ENCODE peak calls at places on chromosomes 7 and 10, in seven cellular contexts. O, S, X, Z, V, A and L are unnamed samples.

GRCh38 chr10:88730864-88731263 is 24.8 kb downstream of the LIPK start:
- DNase-seq in O (no peak), S (no peak), X (no peak), Z (no peak), V (no peak), A (no peak), L (no peak)

GRCh38 chr7:2873686-2874551 is 29.8 kb upstream of the GNA12 start:
- DNase-seq in O (no peak), S (no peak), X (no peak), Z (no peak), V (peak), A (no peak), L (no peak)

GRCh38 chr7:108448777-108449576 is 7.3 kb downstream of the NRCAM start:
- DNase-seq in O (no peak), S (no peak), X (no peak), Z (no peak), V (no peak), A (no peak), L (no peak)

GRCh38 chr7:14839307-14839706 is 63.2 kb downstream of the DGKB start:
- DNase-seq in O (no peak), S (no peak), X (no peak), Z (no peak), V (no peak), A (no peak), L (no peak)

GRCh38 chr7:116772926-116773749 is 89.2 kb upstream of the CAPZA2 start:
- DNase-seq in O (no peak), S (no peak), X (no peak), Z (no peak), V (no peak), A (no peak), L (no peak)

GRCh38 chr10:102629661-102630614 is 14.3 kb upstream of the TRIM8 start:
- DNase-seq in O (no peak), S (no peak), X (no peak), Z (no peak), V (no peak), A (peak), L (peak)

GRCh38 chr7:37432240-37432917 is 16.3 kb downstream of the ELMO1 start:
- DNase-seq in O (no peak), S (no peak), X (no peak), Z (peak), V (no peak), A (no peak), L (no peak)

GRCh38 chr7:25519962-25520562 is 291.8 kb upstream of the NPVF start:
- DNase-seq in O (peak), S (no peak), X (no peak), Z (peak), V (no peak), A (no peak), L (no peak)

GRCh38 chr10:35259769-35260397 is 76.4 kb upstream of the CCNY start:
- DNase-seq in O (no peak), S (no peak), X (no peak), Z (no peak), V (no peak), A (no peak), L (no peak)

GRCh38 chr10:3179174-3179573 is 6.6 kb upstream of the PITRM1 start:
- DNase-seq in O (no peak), S (no peak), X (no peak), Z (no peak), V (no peak), A (no peak), L (no peak)

GRCh38 chr7:3408814-3409595 is 108.0 kb downstream of the SDK1 start:
- DNase-seq in O (no peak), S (no peak), X (no peak), Z (no peak), V (no peak), A (no peak), L (no peak)

GRCh38 chr7:30145521-30145920 is 10.7 kb downstream of the MTURN start:
- DNase-seq in O (no peak), S (no peak), X (no peak), Z (no peak), V (no peak), A (no peak), L (no peak)

GRCh38 chr10:133528845-133529575 is 1.8 kb downstream of the CYP2E1 start:
- DNase-seq in O (no peak), S (no peak), X (no peak), Z (no peak), V (no peak), A (no peak), L (no peak)

GRCh38 chr10:792083-792791 is 102.8 kb upstream of the DIP2C start:
- DNase-seq in O (no peak), S (no peak), X (no peak), Z (no peak), V (no peak), A (no peak), L (no peak)

GRCh38 chr7:125136341-125136740 is 206.7 kb upstream of the POT1 start:
- DNase-seq in O (no peak), S (no peak), X (no peak), Z (no peak), V (no peak), A (no peak), L (no peak)

GRCh38 chr10:97312897-97313296 is 6.2 kb upstream of the FRAT1 start:
- DNase-seq in O (no peak), S (no peak), X (no peak), Z (no peak), V (no peak), A (no peak), L (no peak)

GRCh38 chr7:5656233-5656632 is 125.2 kb downstream of the RNF216 start:
- DNase-seq in O (no peak), S (no peak), X (no peak), Z (no peak), V (no peak), A (no peak), L (no peak)

GRCh38 chr10:124354411-124355382 is 64.0 kb downstream of the OAT start:
- DNase-seq in O (peak), S (peak), X (no peak), Z (peak), V (peak), A (peak), L (peak)

GRCh38 chr7:54719974-54720373 is 39.0 kb downstream of the SEC61G start:
- DNase-seq in O (no peak), S (no peak), X (no peak), Z (no peak), V (no peak), A (no peak), L (no peak)

GRCh38 chr10:18949391-18949790 is 99.2 kb upstream of the MALRD1 start:
- DNase-seq in O (no peak), S (no peak), X (no peak), Z (no peak), V (no peak), A (no peak), L (no peak)

GRCh38 chr10:92695679-92696605 is 6.2 kb downstream of the HHEX start:
- DNase-seq in O (no peak), S (no peak), X (no peak), Z (no peak), V (peak), A (no peak), L (no peak)

GRCh38 chr10:29613791-29614190 is 21.0 kb downstream of the SVIL start:
- DNase-seq in O (no peak), S (no peak), X (no peak), Z (no peak), V (no peak), A (no peak), L (no peak)

DNA sequence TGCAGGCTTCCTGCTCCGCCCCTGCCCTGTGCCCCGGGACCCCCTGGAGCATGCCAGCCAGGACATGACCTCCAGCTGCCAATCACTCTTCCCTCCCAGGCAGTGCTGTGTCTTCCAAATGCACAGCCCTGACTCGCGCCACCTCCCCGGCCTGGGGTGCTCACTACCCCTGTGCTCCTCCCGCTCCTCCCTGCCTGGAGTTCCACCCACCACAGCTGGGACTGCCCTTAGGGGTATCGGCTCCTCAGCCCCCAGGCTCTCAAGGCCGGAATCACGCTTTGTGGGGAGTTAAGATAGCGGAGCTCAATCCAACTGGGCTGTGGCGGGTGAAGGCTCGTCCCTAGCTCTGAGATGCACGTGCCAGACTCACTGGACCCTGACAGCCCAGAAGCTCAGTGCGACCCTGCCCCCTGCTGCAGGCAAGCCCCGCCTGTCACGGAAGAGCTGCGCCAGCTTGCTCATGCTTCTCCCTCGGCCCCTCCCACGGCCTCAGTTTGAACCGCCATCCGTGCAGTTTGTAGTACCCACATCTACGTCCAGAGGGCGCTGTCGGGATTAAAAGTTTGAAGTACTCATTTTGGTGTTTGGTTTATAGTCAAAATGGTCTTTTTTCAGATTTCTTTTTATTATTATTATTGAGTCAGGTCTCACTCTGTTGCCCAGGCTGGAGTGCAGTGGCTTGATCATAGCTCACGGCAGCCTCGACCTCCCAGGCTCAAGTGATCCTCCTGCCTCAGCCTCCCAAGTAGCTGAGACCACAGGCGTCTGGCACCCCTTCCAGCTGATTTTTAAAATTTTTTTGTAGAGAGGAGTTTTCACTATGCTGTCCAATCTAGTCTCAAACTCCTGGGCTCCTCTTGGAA is 142.5 kb upstream of the TCERG1L start:
- DNase-seq in O (peak), S (peak), X (peak), Z (peak), V (peak), A (no peak), L (peak)
- H3K4me3 ChIP-seq in O (no peak), S (peak), X (no peak), Z (no peak), V (no peak), A (peak), L (no peak)

GRCh38 chr10:95758351-95759025 is 2.5 kb downstream of the ENTPD1 start:
- DNase-seq in O (peak), S (no peak), X (no peak), Z (no peak), V (no peak), A (no peak), L (no peak)
- H3K4me3 ChIP-seq in O (peak), S (peak), X (no peak), Z (no peak), V (no peak), A (peak), L (no peak)

GRCh38 chr10:116608683-116609594 is 11.8 kb upstream of the PNLIPRP2 start:
- DNase-seq in O (no peak), S (no peak), X (no peak), Z (no peak), V (no peak), A (no peak), L (peak)
- H3K4me3 ChIP-seq in O (peak), S (peak), X (no peak), Z (no peak), V (peak), A (peak), L (peak)

DNA sequence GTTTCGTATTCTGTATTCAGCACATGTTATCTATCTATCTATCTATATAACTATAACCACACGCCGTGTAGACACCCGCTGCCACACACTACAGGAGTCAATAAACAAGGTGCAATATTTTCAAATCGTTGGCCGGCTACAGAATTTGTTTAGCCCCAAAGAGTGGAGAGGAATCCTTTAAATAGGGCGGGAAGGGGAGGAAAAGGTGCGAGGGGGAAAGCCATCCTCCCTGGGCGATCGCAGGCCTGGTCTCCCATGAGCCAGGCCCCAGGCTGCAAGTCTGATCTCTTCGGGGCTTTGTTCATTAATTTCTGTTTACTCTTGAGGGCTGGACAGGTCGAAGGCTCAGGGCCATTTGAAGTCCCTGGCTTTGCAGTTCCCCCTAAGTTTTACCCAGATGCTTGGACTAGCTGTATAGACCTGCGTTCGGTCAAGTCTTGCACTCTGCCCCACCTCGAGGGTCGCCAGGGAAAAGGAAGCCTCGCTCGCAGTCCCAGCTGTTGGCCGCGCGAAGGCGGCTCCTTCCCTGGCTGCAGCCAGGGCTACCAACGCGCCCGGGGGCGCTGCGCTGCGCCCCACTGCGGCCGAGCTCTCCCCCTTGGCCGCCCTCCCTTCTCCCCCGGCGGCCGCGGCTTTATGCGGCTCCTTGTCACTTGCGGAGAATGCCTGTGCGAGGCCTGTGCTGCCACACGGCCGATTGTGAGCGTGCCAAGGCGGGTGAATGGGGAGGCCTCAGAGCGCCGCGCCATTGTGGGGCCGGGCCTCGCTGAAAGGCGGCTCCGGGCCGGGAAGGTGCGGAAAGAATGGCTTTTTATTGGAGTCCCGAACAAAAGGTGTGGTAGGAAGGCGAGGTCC is 3.9 kb downstream of the NKX2-3 start:
- DNase-seq in O (no peak), S (no peak), X (no peak), Z (no peak), V (no peak), A (no peak), L (no peak)
- H3K4me3 ChIP-seq in O (no peak), S (peak), X (no peak), Z (no peak), V (no peak), A (peak), L (no peak)

DNA sequence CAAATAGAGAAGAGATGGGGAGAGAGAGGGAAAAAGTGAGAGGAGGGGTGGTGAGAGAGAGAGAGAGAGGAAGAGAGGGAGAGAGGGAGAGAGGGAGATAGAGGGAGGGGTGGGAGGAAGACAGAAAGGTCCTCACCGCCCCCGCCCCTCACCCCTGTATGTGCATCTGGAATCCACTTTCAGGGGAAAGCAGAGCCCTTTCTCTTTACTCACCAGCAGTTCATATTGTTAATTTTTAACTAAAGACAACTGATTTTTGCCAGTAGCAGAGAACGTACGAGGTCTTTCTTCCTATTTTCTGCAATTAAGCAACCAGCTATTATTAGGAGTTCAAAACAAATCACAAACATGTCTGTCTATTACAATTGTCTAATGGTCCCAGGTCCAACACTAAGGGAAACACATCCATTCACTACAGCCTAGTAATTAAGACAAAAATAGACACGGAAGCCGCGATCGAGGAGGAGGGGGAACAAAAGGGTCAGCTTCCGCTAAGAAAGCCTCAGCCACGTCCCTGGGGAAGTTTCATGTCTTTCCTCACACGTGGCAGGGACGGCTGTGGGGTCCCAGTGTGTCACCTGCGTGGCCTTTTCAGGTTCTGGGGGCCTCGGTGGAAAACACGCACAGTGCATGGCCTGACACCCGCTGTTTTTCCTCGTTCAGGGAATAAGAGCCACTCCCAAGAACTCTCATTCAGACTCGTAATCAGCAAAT is 572.1 kb downstream of the PTPRN2 start:
- DNase-seq in O (no peak), S (no peak), X (no peak), Z (no peak), V (no peak), A (no peak), L (no peak)
- H3K4me3 ChIP-seq in O (no peak), S (peak), X (no peak), Z (no peak), V (no peak), A (peak), L (no peak)

GRCh38 chr10:33336606-33337334 is 2.3 kb upstream of the NRP1 start:
- DNase-seq in O (no peak), S (peak), X (no peak), Z (no peak), V (peak), A (peak), L (peak)
- H3K4me3 ChIP-seq in O (no peak), S (peak), X (peak), Z (no peak), V (peak), A (peak), L (no peak)

GRCh38 chr10:99621454-99622246 is 1.4 kb upstream of the SLC25A28 start:
- DNase-seq in O (no peak), S (no peak), X (no peak), Z (no peak), V (peak), A (no peak), L (peak)

GRCh38 chr10:99619851-99620712 is at the start of gene SLC25A28:
- DNase-seq in O (no peak), S (peak), X (peak), Z (peak), V (peak), A (peak), L (peak)

GRCh38 chr10:99623919-99624318 is 3.7 kb upstream of the SLC25A28 start:
- DNase-seq in O (no peak), S (no peak), X (no peak), Z (no peak), V (no peak), A (no peak), L (no peak)

GRCh38 chr10:99619090-99619800 is 994 bp downstream of the SLC25A28 start:
- DNase-seq in O (no peak), S (no peak), X (no peak), Z (peak), V (no peak), A (no peak), L (no peak)

DNA sequence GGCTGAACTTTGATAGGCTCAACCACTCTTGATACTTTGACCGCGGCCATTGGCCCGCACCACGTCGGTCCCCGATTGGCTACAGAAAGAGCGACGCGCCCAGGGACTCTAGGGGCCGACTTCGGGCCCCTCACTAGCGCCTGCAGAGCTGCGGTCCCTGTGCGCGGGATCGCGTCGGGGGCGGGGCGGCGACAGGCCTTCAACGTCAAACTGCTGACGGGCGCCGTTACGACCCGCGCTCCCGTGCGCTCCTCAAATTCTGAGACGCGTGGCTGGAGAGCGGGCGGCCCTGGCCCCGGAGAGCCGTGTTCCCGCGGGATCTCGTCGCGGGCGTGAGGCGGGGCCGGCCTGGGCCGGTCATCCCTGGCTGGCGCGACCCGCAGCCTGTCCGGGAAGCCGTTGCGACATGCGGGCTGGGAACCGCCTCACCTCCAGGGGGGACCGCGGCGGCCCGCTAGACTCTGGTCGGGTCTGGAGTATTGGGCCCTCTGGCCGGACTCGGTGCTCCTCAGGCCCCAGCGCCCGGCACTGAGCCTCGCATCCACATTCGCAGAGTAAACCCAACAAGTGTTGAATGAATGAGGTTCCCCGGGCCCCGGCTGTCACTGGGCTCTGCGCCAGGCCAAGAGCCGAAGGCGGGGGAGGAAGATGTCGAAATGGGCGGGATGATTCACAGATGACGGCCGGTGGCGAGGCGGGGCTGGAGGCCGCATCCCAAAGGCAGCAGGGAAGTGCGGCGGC is 644 bp upstream of the SLC25A28 start:
- DNase-seq in O (peak), S (peak), X (peak), Z (no peak), V (peak), A (peak), L (peak)
- H3K4me3 ChIP-seq in O (peak), S (peak), X (peak), Z (peak), V (peak), A (peak), L (peak)

DNA sequence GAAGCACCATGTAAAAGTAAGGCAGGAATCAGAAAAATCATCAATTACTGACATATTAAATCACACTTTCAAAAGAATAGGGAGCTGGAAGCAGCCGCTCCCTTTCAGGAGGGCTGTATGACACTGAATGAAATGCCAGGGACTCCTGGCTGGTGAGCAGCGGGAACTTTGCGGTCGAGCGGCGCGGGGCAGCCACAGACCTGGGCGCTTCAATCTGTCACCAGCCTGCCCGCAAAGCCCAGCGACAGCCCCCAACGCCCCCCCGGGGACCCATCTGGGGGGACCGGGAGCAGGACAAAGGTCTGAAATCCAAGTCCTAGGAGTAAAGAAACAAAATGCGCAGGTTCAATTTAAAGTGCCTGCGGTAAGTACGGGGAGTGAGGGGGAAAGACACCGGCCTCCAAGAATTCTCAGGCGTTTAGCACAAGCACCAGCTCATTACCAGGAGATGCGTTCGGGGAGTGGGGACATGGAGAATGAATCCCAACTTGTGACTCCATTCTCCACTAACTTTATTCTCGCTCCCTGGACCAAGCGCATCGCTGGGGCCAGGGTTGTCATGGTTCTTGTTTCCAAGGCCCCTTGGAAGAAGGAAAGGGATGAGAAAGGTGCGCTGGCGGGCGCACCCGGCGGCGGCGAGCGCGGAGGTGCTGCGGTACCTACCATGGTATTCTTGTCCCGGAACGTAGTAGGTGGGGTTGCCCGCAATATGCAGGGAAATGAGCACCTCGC is 824 bp downstream of the RELN start:
- DNase-seq in O (no peak), S (no peak), X (no peak), Z (no peak), V (no peak), A (no peak), L (no peak)
- H3K4me3 ChIP-seq in O (no peak), S (peak), X (no peak), Z (no peak), V (no peak), A (peak), L (no peak)